ENCODE peak calls at places on chromosomes 5 and 9, in nine cellular contexts. One of them, this sample, is unnamed.

GRCh38 chr9:121023064-121023463 is 27.0 kb downstream of the C5 start:
- DNase-seq in A549: peak; percentile 69
- DNase-seq in OCI-LY7: peak; percentile 20
- DNase-seq in PC-3: no peak
- DNase-seq in esophagus squamous epithelium: no peak
- DNase-seq in ovary: no peak
- DNase-seq in neuronal stem cell: no peak
- DNase-seq in upper lobe of right lung: no peak
- DNase-seq in sigmoid colon: no peak
- DNase-seq in this sample: no peak

GRCh38 chr9:121634800-121635261 is 16.6 kb upstream of the DAB2IP start:
- DNase-seq in A549: peak; percentile 46
- DNase-seq in OCI-LY7: peak; percentile 14
- DNase-seq in PC-3: peak; percentile 9
- DNase-seq in esophagus squamous epithelium: no peak
- DNase-seq in ovary: peak; percentile 50
- DNase-seq in neuronal stem cell: peak; percentile 58
- DNase-seq in upper lobe of right lung: no peak
- DNase-seq in sigmoid colon: no peak
- DNase-seq in this sample: no peak

GRCh38 chr5:62144395-62145022 is 161.5 kb upstream of the KIF2A start:
- DNase-seq in A549: no peak
- DNase-seq in OCI-LY7: no peak
- DNase-seq in PC-3: peak; percentile 71
- DNase-seq in esophagus squamous epithelium: no peak
- DNase-seq in ovary: no peak
- DNase-seq in neuronal stem cell: no peak
- DNase-seq in upper lobe of right lung: no peak
- DNase-seq in sigmoid colon: no peak
- DNase-seq in this sample: no peak

GRCh38 chr5:95861858-95862561 is 39.5 kb upstream of the GLRX start:
- DNase-seq in A549: peak; percentile 40
- DNase-seq in OCI-LY7: no peak
- DNase-seq in PC-3: peak; percentile 42
- DNase-seq in esophagus squamous epithelium: no peak
- DNase-seq in ovary: no peak
- DNase-seq in neuronal stem cell: no peak
- DNase-seq in upper lobe of right lung: no peak
- DNase-seq in sigmoid colon: no peak
- DNase-seq in this sample: no peak

GRCh38 chr9:82410306-82410705 is 421.7 kb downstream of the SPATA31D1 start:
- DNase-seq in A549: peak; percentile 3
- DNase-seq in OCI-LY7: no peak
- DNase-seq in PC-3: peak; percentile 58
- DNase-seq in esophagus squamous epithelium: no peak
- DNase-seq in ovary: no peak
- DNase-seq in neuronal stem cell: no peak
- DNase-seq in upper lobe of right lung: no peak
- DNase-seq in sigmoid colon: no peak
- DNase-seq in this sample: no peak

GRCh38 chr9:70111042-70111602 is 67.5 kb downstream of the MAMDC2 start:
- DNase-seq in A549: peak; percentile 66
- DNase-seq in OCI-LY7: peak; percentile 65
- DNase-seq in PC-3: peak; percentile 77
- DNase-seq in esophagus squamous epithelium: no peak
- DNase-seq in ovary: peak; percentile 83
- DNase-seq in neuronal stem cell: peak; percentile 77
- DNase-seq in upper lobe of right lung: peak; percentile 89
- DNase-seq in sigmoid colon: peak; percentile 94
- DNase-seq in this sample: peak; percentile 73

GRCh38 chr5:113017891-113018635 is 41.5 kb downstream of the DCP2 start:
- DNase-seq in A549: no peak
- DNase-seq in OCI-LY7: no peak
- DNase-seq in PC-3: peak; percentile 51
- DNase-seq in esophagus squamous epithelium: no peak
- DNase-seq in ovary: no peak
- DNase-seq in neuronal stem cell: no peak
- DNase-seq in upper lobe of right lung: no peak
- DNase-seq in sigmoid colon: no peak
- DNase-seq in this sample: no peak

GRCh38 chr5:464446-464842 is 21.5 kb downstream of the EXOC3 start:
- DNase-seq in A549: no peak
- DNase-seq in OCI-LY7: no peak
- DNase-seq in PC-3: no peak
- DNase-seq in esophagus squamous epithelium: no peak
- DNase-seq in ovary: no peak
- DNase-seq in neuronal stem cell: no peak
- DNase-seq in upper lobe of right lung: peak; percentile 54
- DNase-seq in sigmoid colon: peak; percentile 28
- DNase-seq in this sample: no peak

GRCh38 chr5:131466171-131466766 is 168.8 kb downstream of the RAPGEF6 start:
- DNase-seq in A549: peak; percentile 12
- DNase-seq in OCI-LY7: no peak
- DNase-seq in PC-3: peak; percentile 49
- DNase-seq in esophagus squamous epithelium: no peak
- DNase-seq in ovary: no peak
- DNase-seq in neuronal stem cell: no peak
- DNase-seq in upper lobe of right lung: no peak
- DNase-seq in sigmoid colon: no peak
- DNase-seq in this sample: no peak

GRCh38 chr5:76326559-76327351 is 76.3 kb upstream of the IQGAP2 start:
- DNase-seq in A549: no peak
- DNase-seq in OCI-LY7: no peak
- DNase-seq in PC-3: no peak
- DNase-seq in esophagus squamous epithelium: no peak
- DNase-seq in ovary: no peak
- DNase-seq in neuronal stem cell: peak; percentile 49
- DNase-seq in upper lobe of right lung: no peak
- DNase-seq in sigmoid colon: no peak
- DNase-seq in this sample: no peak

GRCh38 chr9:82342046-82342445 is 353.5 kb downstream of the SPATA31D1 start:
- DNase-seq in A549: no peak
- DNase-seq in OCI-LY7: no peak
- DNase-seq in PC-3: no peak
- DNase-seq in esophagus squamous epithelium: no peak
- DNase-seq in ovary: no peak
- DNase-seq in neuronal stem cell: no peak
- DNase-seq in upper lobe of right lung: no peak
- DNase-seq in sigmoid colon: no peak
- DNase-seq in this sample: no peak

GRCh38 chr5:121976979-121977378 is 15.2 kb downstream of the SRFBP1 start:
- DNase-seq in A549: no peak
- DNase-seq in OCI-LY7: no peak
- DNase-seq in PC-3: peak; percentile 36
- DNase-seq in esophagus squamous epithelium: no peak
- DNase-seq in ovary: no peak
- DNase-seq in neuronal stem cell: no peak
- DNase-seq in upper lobe of right lung: no peak
- DNase-seq in sigmoid colon: no peak
- DNase-seq in this sample: no peak
- H3K9me3 ChIP-seq in A549: no peaks in the 10 kb centered on the region
- H3K9me3 ChIP-seq in OCI-LY7: no peaks in the 10 kb centered on the region
- H3K9me3 ChIP-seq in PC-3: no peaks in the 10 kb centered on the region
- H3K9me3 ChIP-seq in esophagus squamous epithelium: no peaks in the 10 kb centered on the region
- H3K9me3 ChIP-seq in ovary: no peaks in the 10 kb centered on the region
- H3K9me3 ChIP-seq in neuronal stem cell: no peaks in the 10 kb centered on the region
- H3K9me3 ChIP-seq in upper lobe of right lung: no peaks in the 10 kb centered on the region
- H3K9me3 ChIP-seq in sigmoid colon: no peaks in the 10 kb centered on the region
- H3K9me3 ChIP-seq in this sample: no peaks in the 10 kb centered on the region

GRCh38 chr9:8428389-8428788 is 628.8 kb upstream of the DMAC1 start:
- DNase-seq in A549: no peak
- DNase-seq in OCI-LY7: no peak
- DNase-seq in PC-3: no peak
- DNase-seq in esophagus squamous epithelium: no peak
- DNase-seq in ovary: no peak
- DNase-seq in neuronal stem cell: no peak
- DNase-seq in upper lobe of right lung: no peak
- DNase-seq in sigmoid colon: no peak
- DNase-seq in this sample: no peak
- H3K9me3 ChIP-seq in A549: no peaks in the 10 kb centered on the region
- H3K9me3 ChIP-seq in OCI-LY7: no peaks in the 10 kb centered on the region
- H3K9me3 ChIP-seq in PC-3: peaks cover 4% of the 10 kb centered on the region
- H3K9me3 ChIP-seq in esophagus squamous epithelium: no peaks in the 10 kb centered on the region
- H3K9me3 ChIP-seq in ovary: no peaks in the 10 kb centered on the region
- H3K9me3 ChIP-seq in neuronal stem cell: no peaks in the 10 kb centered on the region
- H3K9me3 ChIP-seq in upper lobe of right lung: no peaks in the 10 kb centered on the region
- H3K9me3 ChIP-seq in sigmoid colon: no peaks in the 10 kb centered on the region
- H3K9me3 ChIP-seq in this sample: no peaks in the 10 kb centered on the region

GRCh38 chr5:41721521-41721920 is 148.7 kb downstream of the OXCT1 start:
- DNase-seq in A549: no peak
- DNase-seq in OCI-LY7: no peak
- DNase-seq in PC-3: no peak
- DNase-seq in esophagus squamous epithelium: no peak
- DNase-seq in ovary: no peak
- DNase-seq in neuronal stem cell: no peak
- DNase-seq in upper lobe of right lung: no peak
- DNase-seq in sigmoid colon: no peak
- DNase-seq in this sample: no peak

GRCh38 chr5:41728281-41728680 is 141.9 kb downstream of the OXCT1 start:
- DNase-seq in A549: no peak
- DNase-seq in OCI-LY7: no peak
- DNase-seq in PC-3: no peak
- DNase-seq in esophagus squamous epithelium: no peak
- DNase-seq in ovary: no peak
- DNase-seq in neuronal stem cell: no peak
- DNase-seq in upper lobe of right lung: no peak
- DNase-seq in sigmoid colon: no peak
- DNase-seq in this sample: no peak

GRCh38 chr5:41722359-41722950 is 147.8 kb downstream of the OXCT1 start:
- DNase-seq in A549: no peak
- DNase-seq in OCI-LY7: no peak
- DNase-seq in PC-3: peak; percentile 30
- DNase-seq in esophagus squamous epithelium: no peak
- DNase-seq in ovary: no peak
- DNase-seq in neuronal stem cell: no peak
- DNase-seq in upper lobe of right lung: no peak
- DNase-seq in sigmoid colon: no peak
- DNase-seq in this sample: no peak
- H3K9me3 ChIP-seq in A549: no peaks in the 10 kb centered on the region
- H3K9me3 ChIP-seq in OCI-LY7: no peaks in the 10 kb centered on the region
- H3K9me3 ChIP-seq in PC-3: no peaks in the 10 kb centered on the region
- H3K9me3 ChIP-seq in esophagus squamous epithelium: no peaks in the 10 kb centered on the region
- H3K9me3 ChIP-seq in ovary: no peaks in the 10 kb centered on the region
- H3K9me3 ChIP-seq in neuronal stem cell: no peaks in the 10 kb centered on the region
- H3K9me3 ChIP-seq in upper lobe of right lung: no peaks in the 10 kb centered on the region
- H3K9me3 ChIP-seq in sigmoid colon: no peaks in the 10 kb centered on the region
- H3K9me3 ChIP-seq in this sample: no peaks in the 10 kb centered on the region

GRCh38 chr9:134993996-134994720 is 76.4 kb upstream of the FCN1 start:
- DNase-seq in A549: no peak
- DNase-seq in OCI-LY7: no peak
- DNase-seq in PC-3: no peak
- DNase-seq in esophagus squamous epithelium: no peak
- DNase-seq in ovary: no peak
- DNase-seq in neuronal stem cell: no peak
- DNase-seq in upper lobe of right lung: peak; percentile 40
- DNase-seq in sigmoid colon: peak; percentile 54
- DNase-seq in this sample: no peak

GRCh38 chr9:134993416-134993815 is 75.7 kb upstream of the FCN1 start:
- DNase-seq in A549: no peak
- DNase-seq in OCI-LY7: no peak
- DNase-seq in PC-3: no peak
- DNase-seq in esophagus squamous epithelium: no peak
- DNase-seq in ovary: no peak
- DNase-seq in neuronal stem cell: no peak
- DNase-seq in upper lobe of right lung: peak; percentile 45
- DNase-seq in sigmoid colon: no peak
- DNase-seq in this sample: no peak

GRCh38 chr9:134995792-134996120 is 78.0 kb upstream of the FCN1 start:
- DNase-seq in A549: no peak
- DNase-seq in OCI-LY7: no peak
- DNase-seq in PC-3: no peak
- DNase-seq in esophagus squamous epithelium: no peak
- DNase-seq in ovary: no peak
- DNase-seq in neuronal stem cell: no peak
- DNase-seq in upper lobe of right lung: peak; percentile 41
- DNase-seq in sigmoid colon: peak; percentile 40
- DNase-seq in this sample: no peak

GRCh38 chr9:134994926-134995791 is 77.4 kb upstream of the FCN1 start:
- DNase-seq in A549: no peak
- DNase-seq in OCI-LY7: no peak
- DNase-seq in PC-3: no peak
- DNase-seq in esophagus squamous epithelium: no peak
- DNase-seq in ovary: no peak
- DNase-seq in neuronal stem cell: no peak
- DNase-seq in upper lobe of right lung: peak; percentile 35
- DNase-seq in sigmoid colon: peak; percentile 42
- DNase-seq in this sample: no peak

GRCh38 chr9:134996591-134997530 is 79.1 kb upstream of the FCN1 start:
- DNase-seq in A549: no peak
- DNase-seq in OCI-LY7: no peak
- DNase-seq in PC-3: no peak
- DNase-seq in esophagus squamous epithelium: no peak
- DNase-seq in ovary: no peak
- DNase-seq in neuronal stem cell: no peak
- DNase-seq in upper lobe of right lung: peak; percentile 48
- DNase-seq in sigmoid colon: peak; percentile 44
- DNase-seq in this sample: no peak
- H3K9me3 ChIP-seq in A549: peaks cover 44% of the 10 kb centered on the region
- H3K9me3 ChIP-seq in OCI-LY7: peaks cover 25% of the 10 kb centered on the region
- H3K9me3 ChIP-seq in PC-3: peaks cover 4% of the 10 kb centered on the region
- H3K9me3 ChIP-seq in esophagus squamous epithelium: no peaks in the 10 kb centered on the region
- H3K9me3 ChIP-seq in ovary: peaks cover 4% of the 10 kb centered on the region
- H3K9me3 ChIP-seq in neuronal stem cell: peaks cover 22% of the 10 kb centered on the region
- H3K9me3 ChIP-seq in upper lobe of right lung: no peaks in the 10 kb centered on the region
- H3K9me3 ChIP-seq in sigmoid colon: no peaks in the 10 kb centered on the region
- H3K9me3 ChIP-seq in this sample: no peaks in the 10 kb centered on the region

DNA sequence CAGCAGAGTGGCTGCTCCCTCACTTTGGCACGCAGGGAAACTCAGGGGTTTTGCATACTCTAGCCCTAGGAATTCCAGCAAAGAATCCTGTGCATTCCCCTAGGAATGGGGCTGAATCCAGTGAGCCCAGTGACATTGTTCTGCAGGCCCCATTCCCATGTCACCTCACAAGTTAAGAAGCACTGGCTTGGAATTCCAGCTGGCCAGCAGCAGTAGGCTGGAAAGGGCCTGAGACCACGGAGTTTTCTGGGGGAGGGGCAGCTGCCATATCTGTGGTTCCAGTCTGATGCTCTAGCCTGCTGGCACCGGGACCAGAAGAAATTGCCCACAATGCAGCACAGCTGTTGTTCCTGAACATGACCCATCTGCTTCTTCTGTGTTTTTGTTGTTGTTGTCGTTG is 217.6 kb upstream of the DMRTA1 start:
- DNase-seq in A549: no peak
- DNase-seq in OCI-LY7: no peak
- DNase-seq in PC-3: no peak
- DNase-seq in esophagus squamous epithelium: no peak
- DNase-seq in ovary: no peak
- DNase-seq in neuronal stem cell: no peak
- DNase-seq in upper lobe of right lung: no peak
- DNase-seq in sigmoid colon: no peak
- DNase-seq in this sample: no peak
- H3K9me3 ChIP-seq in A549: peaks cover 69% of the 10 kb centered on the region
- H3K9me3 ChIP-seq in OCI-LY7: peaks cover 13% of the 10 kb centered on the region
- H3K9me3 ChIP-seq in PC-3: no peaks in the 10 kb centered on the region
- H3K9me3 ChIP-seq in esophagus squamous epithelium: no peaks in the 10 kb centered on the region
- H3K9me3 ChIP-seq in ovary: no peaks in the 10 kb centered on the region
- H3K9me3 ChIP-seq in neuronal stem cell: peaks cover 3% of the 10 kb centered on the region
- H3K9me3 ChIP-seq in upper lobe of right lung: no peaks in the 10 kb centered on the region
- H3K9me3 ChIP-seq in sigmoid colon: no peaks in the 10 kb centered on the region
- H3K9me3 ChIP-seq in this sample: no peaks in the 10 kb centered on the region

GRCh38 chr5:179080724-179081123 is 20.6 kb downstream of the ZNF354C start:
- DNase-seq in A549: no peak
- DNase-seq in OCI-LY7: no peak
- DNase-seq in PC-3: no peak
- DNase-seq in esophagus squamous epithelium: no peak
- DNase-seq in ovary: no peak
- DNase-seq in neuronal stem cell: no peak
- DNase-seq in upper lobe of right lung: no peak
- DNase-seq in sigmoid colon: no peak
- DNase-seq in this sample: no peak
- H3K9me3 ChIP-seq in A549: peaks cover 93% of the 10 kb centered on the region
- H3K9me3 ChIP-seq in OCI-LY7: peaks cover 24% of the 10 kb centered on the region
- H3K9me3 ChIP-seq in PC-3: peaks cover 12% of the 10 kb centered on the region
- H3K9me3 ChIP-seq in esophagus squamous epithelium: peaks cover 5% of the 10 kb centered on the region
- H3K9me3 ChIP-seq in ovary: peaks cover 66% of the 10 kb centered on the region
- H3K9me3 ChIP-seq in neuronal stem cell: peaks cover 50% of the 10 kb centered on the region
- H3K9me3 ChIP-seq in upper lobe of right lung: peaks cover 93% of the 10 kb centered on the region
- H3K9me3 ChIP-seq in sigmoid colon: peaks cover 43% of the 10 kb centered on the region
- H3K9me3 ChIP-seq in this sample: no peaks in the 10 kb centered on the region

This sample was measured in right lobe of liver.